ENCODE peak calls at places on chromosome 1, in nine cellular contexts. P, E, C, J, S, H, A, Z and T are unnamed samples.
A peak's percentile ranks its signal among the peaks of the same experiment; 100 is the strongest.

GRCh38 chr1:115069186-115069585 is 20.1 kb downstream of the TSPAN2 start:
- DNase-seq in P (no peak), E (no peak), C (no peak), J (no peak), S (no peak), H (no peak), A (peak; percentile 90), Z (no peak), T (no peak)

GRCh38 chr1:118110580-118110979 is 74.4 kb downstream of the SPAG17 start:
- DNase-seq in P (no peak), E (no peak), C (no peak), J (no peak), S (no peak), H (no peak), A (no peak), Z (no peak), T (no peak)

GRCh38 chr1:198443374-198444233 is 96.9 kb downstream of the ATP6V1G3 start:
- DNase-seq in P (no peak), E (peak; percentile 91), C (no peak), J (peak; percentile 57), S (no peak), H (peak; percentile 51), A (peak; percentile 97), Z (no peak), T (peak; percentile 90)

GRCh38 chr1:25698252-25698651 is 81.7 kb downstream of the MAN1C1 start:
- DNase-seq in P (no peak), E (no peak), C (no peak), J (no peak), S (no peak), H (no peak), A (no peak), Z (no peak), T (peak; percentile 77)

GRCh38 chr1:110483308-110483685 is 32.3 kb downstream of the PROK1 start:
- DNase-seq in P (no peak), E (no peak), C (no peak), J (no peak), S (no peak), H (no peak), A (no peak), Z (no peak), T (no peak)

GRCh38 chr1:8680628-8681316 is 136.7 kb downstream of the RERE start:
- DNase-seq in P (no peak), E (no peak), C (no peak), J (no peak), S (no peak), H (no peak), A (no peak), Z (no peak), T (no peak)

GRCh38 chr1:183148599-183148998 is 37.5 kb upstream of the LAMC2 start:
- DNase-seq in P (no peak), E (peak; percentile 59), C (no peak), J (no peak), S (no peak), H (no peak), A (peak; percentile 65), Z (no peak), T (peak; percentile 70)

GRCh38 chr1:89760496-89760895 is 60.3 kb upstream of the LRRC8D start:
- DNase-seq in P (no peak), E (peak; percentile 29), C (no peak), J (no peak), S (no peak), H (no peak), A (no peak), Z (no peak), T (no peak)

GRCh38 chr1:201353186-201353940 is 24.1 kb downstream of the TNNT2 start:
- DNase-seq in P (no peak), E (no peak), C (peak; percentile 39), J (no peak), S (no peak), H (no peak), A (no peak), Z (no peak), T (no peak)

GRCh38 chr1:2583871-2584341 is 2.7 kb upstream of the PRXL2B start:
- DNase-seq in P (peak; percentile 79), E (no peak), C (no peak), J (peak; percentile 57), S (peak; percentile 38), H (no peak), A (no peak), Z (no peak), T (no peak)

GRCh38 chr1:60989745-60990718 is 92.3 kb upstream of the NFIA start:
- DNase-seq in P (no peak), E (peak; percentile 91), C (no peak), J (no peak), S (no peak), H (peak; percentile 80), A (peak; percentile 87), Z (no peak), T (peak; percentile 75)

GRCh38 chr1:46340404-46341221 is at the start of gene NSUN4:
- DNase-seq in P (peak; percentile 96), E (peak; percentile 98), C (peak; percentile 92), J (peak; percentile 95), S (peak; percentile 92), H (peak; percentile 82), A (peak; percentile 99), Z (peak; percentile 96), T (peak; percentile 96)
- H3K4me3 ChIP-seq in P (peak within 1 kb of the TSS; percentile 71), E (peak within 1 kb of the TSS; percentile 71), C (peak within 1 kb of the TSS; percentile 72), J (peak within 1 kb of the TSS; percentile 81), S (peak within 1 kb of the TSS; percentile 28), H (peak within 1 kb of the TSS; percentile 82), A (peak within 1 kb of the TSS; percentile 79), Z (peak within 1 kb of the TSS; percentile 79), T (peak within 1 kb of the TSS; percentile 91)

GRCh38 chr1:170671629-170671963 is 7.7 kb downstream of the PRRX1 start:
- DNase-seq in P (no peak), E (no peak), C (no peak), J (no peak), S (no peak), H (no peak), A (no peak), Z (no peak), T (no peak)

GRCh38 chr1:170670751-170671628 is 7.1 kb downstream of the PRRX1 start:
- DNase-seq in P (no peak), E (peak; percentile 68), C (peak; percentile 78), J (peak; percentile 68), S (peak; percentile 21), H (no peak), A (peak; percentile 90), Z (no peak), T (peak; percentile 42)

GRCh38 chr1:170669036-170669435 is 5.1 kb downstream of the PRRX1 start:
- DNase-seq in P (no peak), E (no peak), C (no peak), J (peak; percentile 8), S (no peak), H (no peak), A (peak; percentile 49), Z (no peak), T (no peak)

GRCh38 chr1:170668301-170668789 is 4.4 kb downstream of the PRRX1 start:
- DNase-seq in P (no peak), E (peak; percentile 50), C (no peak), J (peak; percentile 37), S (no peak), H (no peak), A (peak; percentile 89), Z (no peak), T (no peak)

GRCh38 chr1:170669586-170670332 is 5.8 kb downstream of the PRRX1 start:
- DNase-seq in P (no peak), E (no peak), C (no peak), J (peak; percentile 7), S (no peak), H (no peak), A (peak; percentile 45), Z (no peak), T (no peak)
- H3K4me3 ChIP-seq in P (no peak overlapping the region), E (peak overlapping the region; percentile 9), C (no peak overlapping the region), J (no peak overlapping the region), S (no peak overlapping the region), H (no peak overlapping the region), A (peak overlapping the region; percentile 96), Z (no peak overlapping the region), T (no peak overlapping the region)

DNA sequence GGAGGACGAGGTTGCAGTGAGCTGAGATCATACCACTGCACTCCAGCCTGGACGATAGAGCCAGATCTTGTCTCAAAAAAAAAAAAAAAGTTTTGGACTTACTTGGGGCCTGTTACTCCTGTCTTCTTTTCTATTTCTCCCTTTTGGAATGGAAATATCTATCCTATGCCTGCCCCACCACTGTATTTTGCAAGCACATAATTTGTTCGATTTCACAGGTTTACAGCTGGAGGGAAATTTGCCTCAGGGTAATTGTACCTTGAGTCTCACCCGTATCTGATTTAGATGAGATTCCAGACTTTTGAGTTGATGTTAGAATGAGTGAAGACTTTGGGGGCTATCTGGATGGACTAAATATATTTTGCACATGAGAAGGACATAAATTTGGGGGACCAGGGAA is 8.5 kb downstream of the TEX46 start:
- DNase-seq in P (no peak), E (no peak), C (no peak), J (no peak), S (no peak), H (no peak), A (no peak), Z (no peak), T (no peak)
- H3K4me3 ChIP-seq in P (no peak overlapping the region), E (no peak overlapping the region), C (no peak overlapping the region), J (no peak overlapping the region), S (no peak overlapping the region), H (no peak overlapping the region), A (no peak overlapping the region), Z (no peak overlapping the region), T (no peak overlapping the region)

DNA sequence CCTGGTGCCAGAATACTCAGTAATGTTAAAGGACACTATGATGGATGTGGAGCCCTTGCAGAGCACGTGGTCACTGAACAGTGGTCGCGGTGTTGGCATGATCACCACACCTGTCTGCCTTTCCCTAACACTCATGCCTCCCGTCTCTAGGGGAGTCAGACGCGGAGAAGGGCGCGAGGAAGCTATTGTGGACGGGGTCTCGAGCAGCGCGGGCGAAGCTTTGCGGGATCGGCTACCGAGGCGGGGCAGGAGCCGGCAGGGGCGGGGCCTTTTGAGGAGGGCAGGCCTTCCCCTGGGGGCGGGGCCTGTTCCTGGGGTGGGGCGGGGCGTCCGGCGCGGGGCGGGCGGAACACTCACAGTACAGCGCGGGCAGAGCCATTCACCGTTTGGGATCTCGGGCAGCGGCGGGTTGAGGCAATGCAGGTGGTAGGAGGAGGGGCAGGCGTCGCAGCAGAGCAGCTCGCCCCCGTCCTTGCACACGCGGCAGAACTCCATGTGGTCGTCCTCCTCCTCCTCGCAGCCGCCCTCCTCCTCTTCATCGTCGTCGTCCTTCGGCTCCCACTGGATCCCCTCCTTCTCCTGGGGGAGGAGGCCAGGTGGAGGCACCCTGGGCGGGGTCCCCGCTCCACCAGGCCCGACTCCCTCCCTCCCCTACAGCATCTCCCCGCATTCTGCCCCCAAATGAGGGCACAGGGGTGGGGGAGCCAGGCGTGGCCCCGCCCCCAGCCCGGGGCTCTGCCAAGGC is 31.5 kb downstream of the CHD5 start:
- DNase-seq in P (peak; percentile 54), E (peak; percentile 26), C (peak; percentile 85), J (peak; percentile 88), S (peak; percentile 51), H (no peak), A (peak; percentile 49), Z (no peak), T (peak; percentile 32)
- H3K4me3 ChIP-seq in P (no peak overlapping the region), E (no peak overlapping the region), C (no peak overlapping the region), J (no peak overlapping the region), S (no peak overlapping the region), H (no peak overlapping the region), A (no peak overlapping the region), Z (peak overlapping the region; percentile 45), T (no peak overlapping the region)